ENCODE peak calls at places on chromosomes 11 and 22, in five cellular contexts. W is HCT116, I is GM23338, U is sigmoid colon, E is breast epithelium. V is an unnamed sample.

GRCh38 chr11:1387961-1388762 is 1.6 kb upstream of the BRSK2 start:
- DNase-seq in I (peak; percentile 57), W (no peak), E (no peak), U (no peak), V (no peak)

GRCh38 chr11:86799680-86800075 is 664 bp upstream of the PRSS23 start:
- DNase-seq in E (no peak), I (peak; percentile 41), W (no peak), U (peak; percentile 78), V (no peak)

GRCh38 chr22:20881231-20881630 is 22.4 kb downstream of the SNAP29 start:
- DNase-seq in E (no peak), U (no peak), I (no peak), W (no peak), V (no peak)

GRCh38 chr11:4090258-4090657 is 4.3 kb upstream of the RRM1 start:
- DNase-seq in U (no peak), E (no peak), W (no peak), I (no peak), V (no peak)

GRCh38 chr22:33542153-33542552 is 378.1 kb downstream of the LARGE1 start:
- DNase-seq in E (no peak), W (no peak), I (no peak), U (no peak), V (no peak)

GRCh38 chr11:8928981-8929615 is 3.6 kb downstream of the C11orf16 start:
- DNase-seq in E (no peak), W (no peak), U (no peak), I (no peak), V (no peak)

GRCh38 chr11:71163371-71163770 is 89.0 kb downstream of the SHANK2 start:
- DNase-seq in W (no peak), U (peak; percentile 7), I (no peak), E (no peak), V (no peak)

GRCh38 chr22:47355776-47356432 is 593.5 kb downstream of the TBC1D22A start:
- DNase-seq in U (no peak), W (no peak), E (no peak), I (no peak), V (no peak)

GRCh38 chr22:19066531-19067271 is 55.5 kb downstream of the DGCR2 start:
- DNase-seq in U (peak; percentile 61), I (no peak), E (no peak), W (no peak), V (no peak)

GRCh38 chr11:87897921-87898320 is 277.3 kb downstream of the RAB38 start:
- DNase-seq in U (no peak), I (no peak), E (no peak), W (no peak), V (no peak)

GRCh38 chr11:61353109-61354067 is 8.3 kb downstream of the CYB561A3 start:
- DNase-seq in I (no peak), W (no peak), E (no peak), U (no peak), V (no peak)

GRCh38 chr11:35750315-35750714 is 87.7 kb downstream of the TRIM44 start:
- DNase-seq in E (no peak), U (no peak), I (no peak), W (no peak), V (no peak)

GRCh38 chr22:45058622-45058912 is 48.8 kb upstream of the PHF21B start:
- DNase-seq in E (no peak), U (no peak), I (no peak), W (no peak), V (no peak)

GRCh38 chr22:24555160-24555495 is 190 bp upstream of the GUCD1 start:
- DNase-seq in I (peak; percentile 99), E (peak; percentile 100), W (peak; percentile 97), U (peak; percentile 100), V (peak; percentile 100)

GRCh38 chr22:24553597-24554315 is 1.2 kb downstream of the GUCD1 start:
- DNase-seq in E (no peak), W (no peak), I (no peak), U (peak; percentile 70), V (peak; percentile 36)

GRCh38 chr22:24550902-24551229 is 4.1 kb downstream of the GUCD1 start:
- DNase-seq in U (no peak), E (no peak), I (no peak), W (no peak), V (no peak)

GRCh38 chr22:24555496-24556253 is at the start of gene SNRPD3:
- DNase-seq in I (peak; percentile 96), U (peak; percentile 97), E (peak; percentile 92), W (peak; percentile 81), V (peak; percentile 90)

GRCh38 chr22:24554316-24555159 is at the start of gene GUCD1:
- DNase-seq in I (peak; percentile 39), W (no peak), U (no peak), E (no peak), V (peak; percentile 24)
- TF ChIP-seq POLR2AphosphoS5 in I (peak; percentile 48), W (peak; percentile 67), U (peak; percentile 76), E (peak; percentile 62), V (no peak)

GRCh38 chr11:11081273-11081672 is 223.4 kb upstream of the ZBED5 start:
- DNase-seq in E (no peak), W (no peak), U (no peak), I (peak; percentile 50), V (no peak)

GRCh38 chr11:11082651-11083050 is 224.8 kb upstream of the ZBED5 start:
- DNase-seq in U (no peak), E (no peak), W (no peak), I (no peak), V (no peak)

GRCh38 chr11:11083441-11083840 is 225.6 kb upstream of the ZBED5 start:
- DNase-seq in U (no peak), I (no peak), W (no peak), E (no peak), V (no peak)

GRCh38 chr11:11084337-11084736 is 226.5 kb upstream of the ZBED5 start:
- DNase-seq in I (no peak), W (no peak), E (no peak), U (no peak), V (no peak)

GRCh38 chr11:11081786-11082185 is 223.9 kb upstream of the ZBED5 start:
- DNase-seq in I (peak; percentile 27), W (no peak), E (no peak), U (no peak), V (no peak)
- TF ChIP-seq CTCF in I (peak; percentile 22), W (no peak), E (no peak), U (no peak), V (no peak)

DNA sequence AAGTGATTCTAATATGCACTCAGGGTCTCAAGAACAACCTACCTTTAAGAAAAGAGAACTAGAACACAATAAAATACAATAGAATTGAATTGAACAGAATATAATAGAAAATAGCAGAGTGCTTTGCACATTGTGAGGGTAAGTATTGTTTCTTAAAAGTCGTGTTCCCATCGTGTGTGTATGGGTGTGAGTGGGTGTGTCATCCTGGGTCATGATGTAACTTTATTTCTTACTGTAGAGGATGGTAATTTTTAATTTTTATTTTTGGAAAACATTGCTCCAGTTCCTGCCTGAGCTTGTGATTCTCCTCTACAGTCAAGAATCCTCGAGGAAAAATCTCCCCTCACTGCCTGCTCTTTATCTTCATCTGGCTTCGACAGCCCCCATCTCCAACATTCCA is 75.7 kb upstream of the CSNK2A3 start:
- DNase-seq in U (no peak), I (no peak), E (no peak), W (no peak), V (no peak)
- TF ChIP-seq POLR2AphosphoS5 in U (no peak), I (no peak), E (no peak), W (no peak), V (no peak)

GRCh38 chr11:134030853-134031252 is 38.0 kb upstream of the JAM3 start:
- DNase-seq in W (no peak), U (no peak), E (no peak), I (peak; percentile 69), V (no peak)
- TF ChIP-seq CTCF in W (no peak), U (no peak), E (no peak), I (peak; percentile 80), V (no peak)

GRCh38 chr11:12679471-12679870 is 5.2 kb downstream of the TEAD1 start:
- DNase-seq in U (no peak), W (no peak), I (no peak), E (no peak), V (no peak)

GRCh38 chr11:12680940-12681258 is 6.7 kb downstream of the TEAD1 start:
- DNase-seq in W (no peak), E (no peak), U (no peak), I (no peak), V (no peak)

GRCh38 chr11:12678991-12679390 is 4.8 kb downstream of the TEAD1 start:
- DNase-seq in E (no peak), U (no peak), W (no peak), I (no peak), V (no peak)

GRCh38 chr11:12681462-12681861 is 7.2 kb downstream of the TEAD1 start:
- DNase-seq in E (no peak), U (no peak), W (no peak), I (no peak), V (no peak)

DNA sequence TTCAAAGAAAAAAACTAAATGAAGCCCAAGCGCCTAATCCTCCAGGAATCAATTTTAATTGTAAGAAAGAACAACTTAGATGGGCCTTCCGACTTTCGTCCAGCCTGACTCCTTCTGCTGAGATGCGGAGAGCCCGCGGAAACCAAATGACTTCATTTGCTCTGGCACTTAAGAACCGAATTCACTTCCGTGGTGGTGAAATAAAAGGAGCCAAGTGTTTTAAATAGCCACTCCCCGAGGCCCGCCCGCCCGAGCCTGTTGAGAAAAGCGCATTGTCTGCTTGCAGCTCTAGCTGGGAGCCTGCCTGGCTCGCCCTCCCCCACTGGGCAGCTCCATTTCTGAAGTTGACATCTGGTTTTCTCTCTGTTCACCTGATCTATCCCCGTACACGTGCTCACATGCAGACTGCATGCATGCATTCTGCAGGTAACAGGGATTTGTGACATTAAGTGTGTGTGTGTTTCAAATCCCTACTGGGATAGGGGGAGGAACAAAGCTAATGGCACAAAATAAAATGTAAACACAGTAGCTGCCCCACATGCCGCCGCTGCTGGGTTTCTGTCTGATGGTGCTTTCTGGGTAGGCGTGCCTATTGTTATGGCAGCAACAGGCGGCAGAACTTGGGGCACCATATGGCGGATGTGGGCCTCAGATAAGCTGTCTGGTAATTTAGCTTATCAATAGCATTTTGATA is 6.2 kb downstream of the TEAD1 start:
- DNase-seq in I (peak; percentile 97), U (peak; percentile 95), W (no peak), E (peak; percentile 88), V (peak; percentile 89)
- TF ChIP-seq POLR2AphosphoS5 in I (no peak), U (peak; percentile 91), W (no peak), E (peak; percentile 82), V (peak; percentile 86)

V was measured in prostate gland.